ENCODE peak calls at places on chromosome X, in eight cellular contexts. One of them, this sample, is unnamed.

GRCh38 chrX:21800344-21800770 is 39.1 kb upstream of the MBTPS2 start:
- DNase-seq in AG04450: no peak
- DNase-seq in anterior cingulate cortex: no peak
- DNase-seq in AG09319: no peak
- DNase-seq in CD8-positive, alpha-beta T cell: no peak
- DNase-seq in GM13977: no peak
- DNase-seq in activated naive CD8-positive, alpha-beta T cell treated with anti-CD3 and anti-CD28 coated beads, Interleukin-2, amount 50 U/mL, for 24 hours: no peak
- DNase-seq in germinal center: no peak
- DNase-seq in this sample: no peak

GRCh38 chrX:97399400-97399799 is 515.7 kb downstream of the RPA4 start:
- DNase-seq in GM13977: peak
- DNase-seq in activated naive CD8-positive, alpha-beta T cell treated with anti-CD3 and anti-CD28 coated beads, Interleukin-2, amount 50 U/mL, for 24 hours: no peak
- DNase-seq in CD8-positive, alpha-beta T cell: no peak
- DNase-seq in AG09319: peak
- DNase-seq in AG04450: peak
- DNase-seq in anterior cingulate cortex: no peak
- DNase-seq in germinal center: no peak
- DNase-seq in this sample: no peak

GRCh38 chrX:23819385-23820234 is 36.6 kb downstream of the SAT1 start:
- DNase-seq in GM13977: no peak
- DNase-seq in CD8-positive, alpha-beta T cell: no peak
- DNase-seq in anterior cingulate cortex: no peak
- DNase-seq in AG09319: no peak
- DNase-seq in activated naive CD8-positive, alpha-beta T cell treated with anti-CD3 and anti-CD28 coated beads, Interleukin-2, amount 50 U/mL, for 24 hours: no peak
- DNase-seq in AG04450: no peak
- DNase-seq in germinal center: no peak
- DNase-seq in this sample: no peak

GRCh38 chrX:6852121-6852520 is 295.4 kb upstream of the STS start:
- DNase-seq in germinal center: no peak
- DNase-seq in AG04450: no peak
- DNase-seq in anterior cingulate cortex: no peak
- DNase-seq in CD8-positive, alpha-beta T cell: no peak
- DNase-seq in GM13977: no peak
- DNase-seq in activated naive CD8-positive, alpha-beta T cell treated with anti-CD3 and anti-CD28 coated beads, Interleukin-2, amount 50 U/mL, for 24 hours: no peak
- DNase-seq in AG09319: no peak
- DNase-seq in this sample: no peak

GRCh38 chrX:139920306-139920705 is 12.5 kb downstream of the ATP11C start:
- DNase-seq in anterior cingulate cortex: no peak
- DNase-seq in AG04450: no peak
- DNase-seq in activated naive CD8-positive, alpha-beta T cell treated with anti-CD3 and anti-CD28 coated beads, Interleukin-2, amount 50 U/mL, for 24 hours: no peak
- DNase-seq in AG09319: no peak
- DNase-seq in CD8-positive, alpha-beta T cell: no peak
- DNase-seq in germinal center: no peak
- DNase-seq in GM13977: no peak
- DNase-seq in this sample: no peak

GRCh38 chrX:68989865-68990606 is 161.2 kb downstream of the EFNB1 start:
- DNase-seq in anterior cingulate cortex: no peak
- DNase-seq in AG04450: peak
- DNase-seq in germinal center: no peak
- DNase-seq in CD8-positive, alpha-beta T cell: no peak
- DNase-seq in GM13977: no peak
- DNase-seq in AG09319: peak
- DNase-seq in activated naive CD8-positive, alpha-beta T cell treated with anti-CD3 and anti-CD28 coated beads, Interleukin-2, amount 50 U/mL, for 24 hours: no peak
- DNase-seq in this sample: peak

GRCh38 chrX:19272452-19272851 is 71.3 kb upstream of the PDHA1 start:
- DNase-seq in GM13977: no peak
- DNase-seq in AG04450: no peak
- DNase-seq in anterior cingulate cortex: no peak
- DNase-seq in activated naive CD8-positive, alpha-beta T cell treated with anti-CD3 and anti-CD28 coated beads, Interleukin-2, amount 50 U/mL, for 24 hours: peak
- DNase-seq in germinal center: no peak
- DNase-seq in CD8-positive, alpha-beta T cell: no peak
- DNase-seq in AG09319: no peak
- DNase-seq in this sample: peak

GRCh38 chrX:29530520-29530919 is 684.8 kb upstream of the MAGEB2 start:
- DNase-seq in AG04450: peak
- DNase-seq in AG09319: peak
- DNase-seq in CD8-positive, alpha-beta T cell: no peak
- DNase-seq in activated naive CD8-positive, alpha-beta T cell treated with anti-CD3 and anti-CD28 coated beads, Interleukin-2, amount 50 U/mL, for 24 hours: no peak
- DNase-seq in GM13977: no peak
- DNase-seq in germinal center: no peak
- DNase-seq in anterior cingulate cortex: no peak
- DNase-seq in this sample: peak

GRCh38 chrX:18793601-18794089 is 86.2 kb downstream of the PPEF1 start:
- DNase-seq in AG09319: no peak
- DNase-seq in anterior cingulate cortex: no peak
- DNase-seq in AG04450: no peak
- DNase-seq in GM13977: no peak
- DNase-seq in CD8-positive, alpha-beta T cell: no peak
- DNase-seq in germinal center: no peak
- DNase-seq in activated naive CD8-positive, alpha-beta T cell treated with anti-CD3 and anti-CD28 coated beads, Interleukin-2, amount 50 U/mL, for 24 hours: no peak
- DNase-seq in this sample: no peak

GRCh38 chrX:151722241-151722846 is 6.5 kb downstream of the FATE1 start:
- DNase-seq in AG04450: no peak
- DNase-seq in germinal center: no peak
- DNase-seq in AG09319: peak
- DNase-seq in CD8-positive, alpha-beta T cell: no peak
- DNase-seq in GM13977: no peak
- DNase-seq in anterior cingulate cortex: no peak
- DNase-seq in activated naive CD8-positive, alpha-beta T cell treated with anti-CD3 and anti-CD28 coated beads, Interleukin-2, amount 50 U/mL, for 24 hours: peak
- DNase-seq in this sample: peak

GRCh38 chrX:19860571-19860970 is 26.8 kb downstream of the SH3KBP1 start:
- DNase-seq in GM13977: no peak
- DNase-seq in germinal center: no peak
- DNase-seq in AG09319: no peak
- DNase-seq in activated naive CD8-positive, alpha-beta T cell treated with anti-CD3 and anti-CD28 coated beads, Interleukin-2, amount 50 U/mL, for 24 hours: no peak
- DNase-seq in anterior cingulate cortex: no peak
- DNase-seq in AG04450: no peak
- DNase-seq in CD8-positive, alpha-beta T cell: no peak
- DNase-seq in this sample: no peak

GRCh38 chrX:13808865-13809264 is 8.0 kb downstream of the GPM6B start:
- DNase-seq in GM13977: no peak
- DNase-seq in AG04450: no peak
- DNase-seq in germinal center: no peak
- DNase-seq in CD8-positive, alpha-beta T cell: no peak
- DNase-seq in anterior cingulate cortex: no peak
- DNase-seq in activated naive CD8-positive, alpha-beta T cell treated with anti-CD3 and anti-CD28 coated beads, Interleukin-2, amount 50 U/mL, for 24 hours: no peak
- DNase-seq in AG09319: no peak
- DNase-seq in this sample: no peak

GRCh38 chrX:123993904-123994635 is 32.6 kb downstream of the STAG2 start:
- DNase-seq in GM13977: no peak
- DNase-seq in AG04450: peak
- DNase-seq in activated naive CD8-positive, alpha-beta T cell treated with anti-CD3 and anti-CD28 coated beads, Interleukin-2, amount 50 U/mL, for 24 hours: no peak
- DNase-seq in anterior cingulate cortex: no peak
- DNase-seq in AG09319: no peak
- DNase-seq in germinal center: no peak
- DNase-seq in CD8-positive, alpha-beta T cell: no peak
- DNase-seq in this sample: no peak

GRCh38 chrX:44931441-44931973 is 58.5 kb downstream of the KDM6A start:
- DNase-seq in AG09319: no peak
- DNase-seq in anterior cingulate cortex: no peak
- DNase-seq in AG04450: no peak
- DNase-seq in activated naive CD8-positive, alpha-beta T cell treated with anti-CD3 and anti-CD28 coated beads, Interleukin-2, amount 50 U/mL, for 24 hours: no peak
- DNase-seq in CD8-positive, alpha-beta T cell: no peak
- DNase-seq in GM13977: no peak
- DNase-seq in germinal center: no peak
- DNase-seq in this sample: no peak

GRCh38 chrX:11899091-11899490 is 141.1 kb downstream of the MSL3 start:
- DNase-seq in GM13977: no peak
- DNase-seq in AG09319: no peak
- DNase-seq in germinal center: no peak
- DNase-seq in CD8-positive, alpha-beta T cell: no peak
- DNase-seq in anterior cingulate cortex: no peak
- DNase-seq in activated naive CD8-positive, alpha-beta T cell treated with anti-CD3 and anti-CD28 coated beads, Interleukin-2, amount 50 U/mL, for 24 hours: no peak
- DNase-seq in AG04450: no peak
- DNase-seq in this sample: no peak

GRCh38 chrX:122055450-122055849 is 1008.0 kb downstream of the GLUD2 start:
- DNase-seq in CD8-positive, alpha-beta T cell: no peak
- DNase-seq in germinal center: no peak
- DNase-seq in anterior cingulate cortex: no peak
- DNase-seq in AG04450: no peak
- DNase-seq in GM13977: no peak
- DNase-seq in AG09319: no peak
- DNase-seq in activated naive CD8-positive, alpha-beta T cell treated with anti-CD3 and anti-CD28 coated beads, Interleukin-2, amount 50 U/mL, for 24 hours: no peak
- DNase-seq in this sample: no peak

GRCh38 chrX:435536-436122 is 48.9 kb upstream of the PPP2R3B start:
- DNase-seq in germinal center: no peak
- DNase-seq in AG09319: no peak
- DNase-seq in AG04450: no peak
- DNase-seq in GM13977: no peak
- DNase-seq in anterior cingulate cortex: no peak
- DNase-seq in CD8-positive, alpha-beta T cell: no peak
- DNase-seq in activated naive CD8-positive, alpha-beta T cell treated with anti-CD3 and anti-CD28 coated beads, Interleukin-2, amount 50 U/mL, for 24 hours: no peak
- DNase-seq in this sample: no peak

GRCh38 chrX:72126048-72126415 is 5.7 kb downstream of the RTL5 start:
- DNase-seq in anterior cingulate cortex: no peak
- DNase-seq in activated naive CD8-positive, alpha-beta T cell treated with anti-CD3 and anti-CD28 coated beads, Interleukin-2, amount 50 U/mL, for 24 hours: no peak
- DNase-seq in GM13977: no peak
- DNase-seq in AG09319: no peak
- DNase-seq in CD8-positive, alpha-beta T cell: no peak
- DNase-seq in AG04450: no peak
- DNase-seq in germinal center: no peak
- DNase-seq in this sample: no peak

GRCh38 chrX:150459168-150459567 is 96.1 kb downstream of the MAMLD1 start:
- DNase-seq in activated naive CD8-positive, alpha-beta T cell treated with anti-CD3 and anti-CD28 coated beads, Interleukin-2, amount 50 U/mL, for 24 hours: no peak
- DNase-seq in AG09319: no peak
- DNase-seq in anterior cingulate cortex: no peak
- DNase-seq in CD8-positive, alpha-beta T cell: no peak
- DNase-seq in germinal center: no peak
- DNase-seq in GM13977: no peak
- DNase-seq in AG04450: no peak
- DNase-seq in this sample: no peak

GRCh38 chrX:154448484-154448883 is 4.5 kb downstream of the FAM50A start:
- DNase-seq in anterior cingulate cortex: no peak
- DNase-seq in AG04450: no peak
- DNase-seq in germinal center: no peak
- DNase-seq in activated naive CD8-positive, alpha-beta T cell treated with anti-CD3 and anti-CD28 coated beads, Interleukin-2, amount 50 U/mL, for 24 hours: no peak
- DNase-seq in CD8-positive, alpha-beta T cell: no peak
- DNase-seq in AG09319: no peak
- DNase-seq in GM13977: no peak
- DNase-seq in this sample: no peak

GRCh38 chrX:9482408-9482807 is 17.6 kb downstream of the TBL1X start:
- DNase-seq in CD8-positive, alpha-beta T cell: no peak
- DNase-seq in activated naive CD8-positive, alpha-beta T cell treated with anti-CD3 and anti-CD28 coated beads, Interleukin-2, amount 50 U/mL, for 24 hours: no peak
- DNase-seq in anterior cingulate cortex: no peak
- DNase-seq in GM13977: no peak
- DNase-seq in germinal center: no peak
- DNase-seq in AG09319: no peak
- DNase-seq in AG04450: no peak
- DNase-seq in this sample: no peak

GRCh38 chrX:64093761-64094160 is 111.7 kb downstream of the AMER1 start:
- DNase-seq in anterior cingulate cortex: no peak
- DNase-seq in CD8-positive, alpha-beta T cell: no peak
- DNase-seq in activated naive CD8-positive, alpha-beta T cell treated with anti-CD3 and anti-CD28 coated beads, Interleukin-2, amount 50 U/mL, for 24 hours: no peak
- DNase-seq in AG09319: no peak
- DNase-seq in germinal center: no peak
- DNase-seq in GM13977: no peak
- DNase-seq in AG04450: no peak
- DNase-seq in this sample: peak

GRCh38 chrX:2710041-2710471 is 19.0 kb downstream of the CD99 start:
- DNase-seq in germinal center: no peak
- DNase-seq in AG09319: no peak
- DNase-seq in GM13977: no peak
- DNase-seq in AG04450: no peak
- DNase-seq in activated naive CD8-positive, alpha-beta T cell treated with anti-CD3 and anti-CD28 coated beads, Interleukin-2, amount 50 U/mL, for 24 hours: peak
- DNase-seq in CD8-positive, alpha-beta T cell: no peak
- DNase-seq in anterior cingulate cortex: no peak
- DNase-seq in this sample: peak